ENCODE peak calls at places on chromosomes 1 and 21, in four cellular contexts. G is neural progenitor cell, B is GM12865, D is heart right ventricle. Z is an unnamed sample.

GRCh38 chr1:112934562-112934952 is 21.4 kb downstream of the SLC16A1 start:
- DNase-seq in G (peak), B (no peak), D (no peak), Z (no peak)

GRCh38 chr1:155202731-155203515 is 4.8 kb downstream of the THBS3 start:
- DNase-seq in G (no peak), B (no peak), D (no peak), Z (no peak)

GRCh38 chr1:230753586-230754251 is 6.5 kb downstream of the CAPN9 start:
- DNase-seq in G (peak), B (no peak), D (peak), Z (peak)

GRCh38 chr1:94011709-94012590 is 102.7 kb upstream of the GCLM start:
- DNase-seq in G (no peak), B (no peak), D (no peak), Z (no peak)

GRCh38 chr1:98205291-98206017 is 284.6 kb upstream of the DPYD start:
- DNase-seq in G (no peak), B (no peak), D (no peak), Z (no peak)

GRCh38 chr21:45550552-45551210 is 8.4 kb upstream of the SLC19A1 start:
- DNase-seq in G (no peak), B (peak), D (no peak), Z (peak)

GRCh38 chr1:243421784-243422183 is 165.9 kb downstream of the SDCCAG8 start:
- DNase-seq in G (peak), B (peak), D (no peak), Z (no peak)

GRCh38 chr1:1397839-1398523 is 1.2 kb downstream of the CCNL2 start:
- DNase-seq in G (no peak), B (no peak), D (no peak), Z (no peak)

GRCh38 chr1:237031480-237031879 is 10.5 kb upstream of the RYR2 start:
- DNase-seq in G (no peak), B (no peak), D (no peak), Z (no peak)

GRCh38 chr1:10640079-10640578 is 156.3 kb downstream of the CASZ1 start:
- DNase-seq in G (peak), B (no peak), D (peak), Z (no peak)

DNA sequence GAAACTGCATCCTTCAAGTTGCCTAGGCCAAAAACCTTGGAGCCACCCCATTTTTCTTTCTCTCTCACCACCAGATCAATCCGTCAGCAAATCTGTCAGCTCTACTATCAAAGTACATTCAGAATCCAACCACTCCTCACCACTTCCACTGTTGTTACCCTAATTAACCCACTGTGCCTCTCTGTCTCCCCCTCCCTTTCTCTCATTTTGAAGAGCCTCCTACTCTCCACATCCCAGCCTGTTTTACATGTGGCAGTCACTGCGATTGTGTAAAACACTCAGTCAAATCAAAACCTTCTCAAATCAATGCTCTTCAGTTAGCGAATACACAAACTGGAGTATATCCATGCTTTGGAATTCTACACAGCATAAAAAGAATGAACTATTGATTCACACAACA is 33.1 kb downstream of the ZNF684 start:
- DNase-seq in G (no peak), B (no peak), D (no peak), Z (no peak)
- TF ChIP-seq CTCF in G (no peak), B (no peak), D (no peak), Z (no peak)

GRCh38 chr1:22755641-22756040 is 45.0 kb downstream of the EPHB2 start:
- DNase-seq in G (no peak), B (no peak), D (no peak), Z (no peak)
- TF ChIP-seq CTCF in G (no peak), B (no peak), D (no peak), Z (no peak)

DNA sequence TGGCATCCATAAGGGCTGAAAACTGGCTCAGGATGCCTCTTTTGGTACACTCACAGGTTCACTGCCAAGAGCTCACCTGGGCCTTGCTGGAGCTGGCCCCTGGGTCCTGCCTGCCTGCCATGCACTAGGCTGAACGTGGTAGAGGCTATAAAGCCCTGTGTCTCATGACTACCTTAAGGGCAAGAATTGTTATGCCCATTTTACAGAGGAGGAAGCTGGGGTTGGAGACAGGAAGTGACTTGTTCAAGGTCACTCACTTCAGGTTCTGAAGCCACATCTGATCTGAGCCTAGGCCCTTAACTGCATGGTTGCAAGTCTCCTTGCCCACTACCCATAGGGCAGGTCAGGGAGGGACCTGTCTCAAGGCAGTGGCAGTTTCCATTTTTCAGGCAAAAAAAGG is 7.9 kb downstream of the STK40 start:
- DNase-seq in G (no peak), B (peak), D (no peak), Z (no peak)
- TF ChIP-seq CTCF in G (no peak), B (no peak), D (no peak), Z (no peak)

GRCh38 chr1:160942926-160943325 is 11.7 kb downstream of the ITLN2 start:
- DNase-seq in G (peak), B (no peak), D (no peak), Z (no peak)
- TF ChIP-seq CTCF in G (peak), B (peak), D (no peak), Z (peak)